ENCODE peak calls at places on chromosomes 16 and 17, in four cellular contexts. M is AG09309, J is ovary, T is Calu3. Z is an unnamed sample.

GRCh38 chr16:79297805-79298204 is 302.7 kb downstream of the MAF start:
- DNase-seq in M (no peak), J (no peak), T (no peak), Z (no peak)

GRCh38 chr17:55661963-55662834 is 60.5 kb downstream of the TMEM100 start:
- DNase-seq in J (no peak), M (no peak), T (no peak), Z (no peak)

GRCh38 chr16:50067290-50067853 is 1.6 kb downstream of the HEATR3 start:
- DNase-seq in J (no peak), M (peak; percentile 46), T (peak; percentile 14), Z (no peak)

GRCh38 chr17:65324977-65325376 is 187.8 kb downstream of the RGS9 start:
- DNase-seq in T (no peak), M (no peak), J (peak; percentile 26), Z (no peak)

GRCh38 chr16:23597003-23597756 is 1.1 kb upstream of the NDUFAB1 start:
- DNase-seq in M (no peak), J (no peak), T (peak; percentile 15), Z (peak; percentile 11)

GRCh38 chr17:4229627-4230026 is 34.2 kb downstream of the ANKFY1 start:
- DNase-seq in M (peak; percentile 29), J (peak; percentile 64), T (no peak), Z (no peak)

GRCh38 chr17:13931752-13932477 is 137.4 kb upstream of the COX10 start:
- DNase-seq in M (no peak), J (no peak), T (no peak), Z (no peak)

GRCh38 chr16:56203052-56203451 is 11.8 kb downstream of the GNAO1 start:
- DNase-seq in M (no peak), J (no peak), T (peak; percentile 25), Z (no peak)

GRCh38 chr16:14529010-14529669 is 100.9 kb downstream of the PARN start:
- DNase-seq in M (peak; percentile 86), T (peak; percentile 84), J (peak; percentile 83), Z (peak; percentile 56)

GRCh38 chr16:19083670-19084069 is 16.3 kb downstream of the COQ7 start:
- DNase-seq in T (no peak), M (no peak), J (no peak), Z (no peak)

GRCh38 chr17:2093349-2093748 is 38.4 kb downstream of the HIC1 start:
- DNase-seq in J (peak; percentile 16), T (no peak), M (no peak), Z (no peak)

GRCh38 chr16:22054847-22055590 is 37.3 kb upstream of the VWA3A start:
- DNase-seq in M (no peak), T (no peak), J (no peak), Z (no peak)

GRCh38 chr16:46638947-46639925 is 18.1 kb upstream of the SHCBP1 start:
- DNase-seq in M (no peak), T (no peak), J (no peak), Z (no peak)

GRCh38 chr16:86567701-86568571 is 1.3 kb downstream of the FOXC2 start:
- DNase-seq in M (no peak), T (peak; percentile 79), J (no peak), Z (no peak)

GRCh38 chr17:42403150-42403549 is 14.9 kb upstream of the STAT3 start:
- DNase-seq in T (peak; percentile 69), J (no peak), M (no peak), Z (peak; percentile 36)

GRCh38 chr17:146983-147761 is 9.8 kb downstream of the SCGB1C2 start:
- DNase-seq in M (no peak), J (peak; percentile 14), T (no peak), Z (no peak)

GRCh38 chr17:69314246-69315030 is 12.5 kb downstream of the ABCA5 start:
- DNase-seq in T (no peak), M (no peak), J (no peak), Z (no peak)

GRCh38 chr16:3640632-3641501 is 13.6 kb upstream of the DNASE1 start:
- DNase-seq in J (no peak), T (no peak), M (no peak), Z (no peak)

GRCh38 chr16:5215911-5216310 is 118.3 kb upstream of the EEF2KMT start:
- DNase-seq in M (no peak), J (no peak), T (no peak), Z (no peak)

GRCh38 chr16:60932600-60932999 is 1103.6 kb downstream of the CDH8 start:
- DNase-seq in J (no peak), M (no peak), T (no peak), Z (no peak)

GRCh38 chr17:4950075-4950756 is 703 bp upstream of the ENO3 start:
- DNase-seq in M (no peak), J (peak; percentile 76), T (peak; percentile 77), Z (no peak)

GRCh38 chr17:5662409-5663150 is 78.3 kb upstream of the NLRP1 start:
- DNase-seq in M (no peak), T (no peak), J (no peak), Z (no peak)

GRCh38 chr17:64133546-64134215 is 3.7 kb upstream of the ERN1 start:
- DNase-seq in T (peak; percentile 21), M (no peak), J (no peak), Z (peak; percentile 44)

GRCh38 chr16:56871172-56871593 is 6.2 kb downstream of the SLC12A3 start:
- DNase-seq in T (peak; percentile 10), M (no peak), J (no peak), Z (peak; percentile 72)

GRCh38 chr17:76872221-76872873 is 4.1 kb downstream of the MGAT5B start:
- DNase-seq in J (no peak), T (peak; percentile 81), M (peak; percentile 78), Z (no peak)

GRCh38 chr16:27816561-27816960 is 247.0 kb downstream of the GSG1L start:
- DNase-seq in T (no peak), J (no peak), M (no peak), Z (no peak)

GRCh38 chr17:17151962-17152361 is 54.2 kb downstream of the PLD6 start:
- DNase-seq in J (peak; percentile 60), T (peak; percentile 10), M (peak; percentile 88), Z (no peak)

GRCh38 chr17:7745748-7746470 is 28.4 kb downstream of the DNAH2 start:
- DNase-seq in T (peak; percentile 50), J (peak; percentile 29), M (peak; percentile 84), Z (no peak)

GRCh38 chr16:80084614-80085013 is 456.2 kb upstream of the DYNLRB2 start:
- DNase-seq in T (peak; percentile 21), J (peak; percentile 64), M (peak; percentile 18), Z (peak; percentile 1)

GRCh38 chr16:58419241-58420012 is 27.2 kb downstream of the GINS3 start:
- DNase-seq in T (no peak), M (no peak), J (no peak), Z (peak; percentile 64)

GRCh38 chr16:17282247-17282646 is 188.5 kb downstream of the XYLT1 start:
- DNase-seq in M (no peak), T (no peak), J (no peak), Z (no peak)

GRCh38 chr16:56289862-56290261 is 98.6 kb downstream of the GNAO1 start:
- DNase-seq in J (no peak), M (no peak), T (no peak), Z (no peak)

GRCh38 chr16:57939872-57940224 is 31.1 kb downstream of the CNGB1 start:
- DNase-seq in M (no peak), J (no peak), T (no peak), Z (no peak)

DNA sequence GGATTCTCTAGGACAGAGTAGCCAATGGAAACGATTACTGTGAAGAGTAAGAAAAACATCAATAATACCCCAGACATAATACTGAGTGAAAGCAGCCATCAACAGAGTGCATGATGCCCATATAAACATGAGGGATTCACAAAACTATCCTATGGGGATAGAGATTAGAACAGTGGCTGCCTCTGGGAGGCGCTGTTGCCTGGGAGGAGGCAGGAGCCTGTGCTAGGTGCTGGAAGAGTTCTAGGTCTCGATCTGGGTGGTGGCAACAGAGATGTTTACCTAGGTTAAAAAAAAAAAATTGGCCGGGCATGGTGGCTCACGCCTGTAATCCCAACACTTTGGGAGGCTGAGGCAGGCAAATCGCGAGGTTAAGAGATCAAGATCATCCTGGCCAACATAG is 7.9 kb downstream of the FA2H start:
- DNase-seq in M (no peak), T (no peak), J (no peak), Z (no peak)
- TF ChIP-seq CTCF in M (no peak), T (no peak), J (no peak), Z (peak; percentile 49)

GRCh38 chr16:68382296-68382718 is 66.0 kb downstream of the SMPD3 start:
- DNase-seq in J (no peak), M (no peak), T (peak; percentile 23), Z (no peak)
- TF ChIP-seq CTCF in J (no peak), M (peak; percentile 37), T (peak; percentile 72), Z (peak; percentile 49)

DNA sequence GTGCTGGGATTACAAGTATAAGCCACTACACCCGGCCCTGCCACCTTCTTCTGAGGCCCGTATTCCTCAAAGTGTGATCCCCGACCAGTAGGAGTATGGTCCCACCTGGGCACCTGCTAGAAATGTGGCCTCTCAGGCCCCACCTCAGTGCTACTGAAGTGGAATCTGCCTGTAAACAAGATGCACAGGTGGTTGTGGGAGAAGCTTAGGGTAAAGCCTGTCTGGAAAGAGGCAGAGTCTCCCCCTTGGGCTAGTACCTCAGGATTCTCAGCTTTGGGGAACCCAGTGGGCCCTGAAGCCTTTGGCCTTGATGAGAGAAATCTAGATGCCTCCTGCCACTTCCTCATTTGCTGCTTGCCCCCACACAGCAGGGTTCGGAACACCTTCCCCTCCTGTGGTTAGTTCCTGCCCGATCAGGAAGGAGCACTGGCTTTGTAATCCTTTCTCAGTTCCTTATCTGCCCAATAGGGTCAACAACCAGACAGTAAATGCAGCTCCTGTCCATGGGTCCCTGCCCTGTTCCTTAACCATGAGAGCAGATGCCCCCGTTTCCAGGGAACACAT is 25.2 kb downstream of the TK2 start:
- DNase-seq in M (no peak), T (no peak), J (no peak), Z (peak; percentile 79)
- TF ChIP-seq CTCF in M (no peak), T (no peak), J (no peak), Z (peak; percentile 3)

DNA sequence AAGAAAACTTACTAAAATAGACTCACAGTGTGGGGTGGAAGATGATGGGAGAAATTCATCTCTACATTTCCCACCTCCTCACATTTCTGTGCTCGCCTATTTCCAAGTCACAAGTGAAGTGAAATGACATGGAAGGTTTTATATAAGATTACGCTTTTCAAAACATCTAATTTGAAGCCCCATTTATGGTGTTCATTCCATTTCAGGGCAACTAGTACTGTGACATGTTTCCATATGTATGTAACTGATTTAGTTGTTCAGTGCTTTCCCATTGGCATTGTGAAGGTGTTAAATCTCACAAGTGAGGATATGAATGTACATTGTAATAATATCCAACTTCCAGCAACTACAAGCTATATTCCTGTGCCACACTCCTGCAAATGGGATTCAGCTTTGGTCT is 1174.8 kb downstream of the CDH11 start:
- DNase-seq in M (no peak), J (no peak), T (no peak), Z (no peak)
- TF ChIP-seq CTCF in M (no peak), J (no peak), T (no peak), Z (no peak)

GRCh38 chr16:54962045-54962444 is 31.4 kb downstream of the IRX5 start:
- DNase-seq in M (no peak), T (no peak), J (no peak), Z (no peak)

GRCh38 chr16:54954220-54954619 is 23.6 kb downstream of the IRX5 start:
- DNase-seq in T (no peak), J (no peak), M (no peak), Z (no peak)

GRCh38 chr16:54955757-54956156 is 25.1 kb downstream of the IRX5 start:
- DNase-seq in M (no peak), J (no peak), T (no peak), Z (no peak)

GRCh38 chr16:54952195-54952594 is 21.5 kb downstream of the IRX5 start:
- DNase-seq in M (no peak), T (no peak), J (no peak), Z (no peak)

GRCh38 chr16:54957403-54957802 is 26.7 kb downstream of the IRX5 start:
- DNase-seq in M (no peak), J (no peak), T (peak; percentile 81), Z (no peak)
- TF ChIP-seq CTCF in M (peak; percentile 44), J (no peak), T (peak; percentile 84), Z (peak; percentile 43)

Z was measured in GM06990.